ENCODE peak calls at places on chromosome 18, in five cellular contexts. One of them, this sample, is unnamed.

GRCh38 chr18:56661414-56662101 is 10.4 kb downstream of the WDR7 start:
- DNase-seq in AG04449: no peak
- DNase-seq in neural progenitor cell: no peak
- DNase-seq in stomach: no peak
- DNase-seq in uterus: no peak
- DNase-seq in this sample: no peak

GRCh38 chr18:9958861-9959399 is 45.1 kb downstream of the VAPA start:
- DNase-seq in neural progenitor cell: no peak
- DNase-seq in AG04449: no peak
- DNase-seq in stomach: no peak
- DNase-seq in uterus: no peak
- DNase-seq in this sample: no peak

GRCh38 chr18:54296017-54296416 is 26.7 kb downstream of the POLI start:
- DNase-seq in neural progenitor cell: peak
- DNase-seq in uterus: no peak
- DNase-seq in stomach: no peak
- DNase-seq in AG04449: no peak
- DNase-seq in this sample: no peak

GRCh38 chr18:23553887-23554286 is 32.4 kb downstream of the NPC1 start:
- DNase-seq in uterus: no peak
- DNase-seq in AG04449: no peak
- DNase-seq in stomach: no peak
- DNase-seq in neural progenitor cell: no peak
- DNase-seq in this sample: no peak

GRCh38 chr18:8215741-8216140 is 393.5 kb upstream of the RAB12 start:
- DNase-seq in uterus: no peak
- DNase-seq in stomach: no peak
- DNase-seq in AG04449: no peak
- DNase-seq in neural progenitor cell: no peak
- DNase-seq in this sample: no peak

GRCh38 chr18:22643731-22644130 is 226.0 kb upstream of the CTAGE1 start:
- DNase-seq in stomach: no peak
- DNase-seq in neural progenitor cell: no peak
- DNase-seq in AG04449: no peak
- DNase-seq in uterus: no peak
- DNase-seq in this sample: no peak

GRCh38 chr18:80200171-80200931 is 47.0 kb downstream of the PARD6G start:
- DNase-seq in uterus: no peak
- DNase-seq in stomach: no peak
- DNase-seq in AG04449: no peak
- DNase-seq in neural progenitor cell: peak
- DNase-seq in this sample: no peak

GRCh38 chr18:28152354-28152753 is 24.6 kb downstream of the CDH2 start:
- DNase-seq in uterus: no peak
- DNase-seq in AG04449: no peak
- DNase-seq in neural progenitor cell: no peak
- DNase-seq in stomach: no peak
- DNase-seq in this sample: no peak

GRCh38 chr18:79518683-79519128 is 123.0 kb downstream of the NFATC1 start:
- DNase-seq in stomach: no peak
- DNase-seq in uterus: no peak
- DNase-seq in AG04449: no peak
- DNase-seq in neural progenitor cell: no peak
- DNase-seq in this sample: no peak

GRCh38 chr18:21686282-21687105 is 18.1 kb downstream of the ABHD3 start:
- DNase-seq in stomach: peak
- DNase-seq in uterus: no peak
- DNase-seq in neural progenitor cell: no peak
- DNase-seq in AG04449: no peak
- DNase-seq in this sample: no peak

GRCh38 chr18:22739243-22739642 is 193.9 kb upstream of the RBBP8 start:
- DNase-seq in neural progenitor cell: no peak
- DNase-seq in stomach: no peak
- DNase-seq in AG04449: no peak
- DNase-seq in uterus: no peak
- DNase-seq in this sample: no peak

GRCh38 chr18:13629841-13630747 is 96.3 kb downstream of the FAM210A start:
- DNase-seq in stomach: no peak
- DNase-seq in neural progenitor cell: peak
- DNase-seq in AG04449: no peak
- DNase-seq in uterus: peak
- DNase-seq in this sample: no peak

GRCh38 chr18:35592298-35592697 is 10.8 kb downstream of the GALNT1 start:
- DNase-seq in neural progenitor cell: no peak
- DNase-seq in stomach: no peak
- DNase-seq in uterus: no peak
- DNase-seq in AG04449: no peak
- DNase-seq in this sample: no peak

GRCh38 chr18:10336749-10337148 is 117.7 kb upstream of the APCDD1 start:
- DNase-seq in neural progenitor cell: no peak
- DNase-seq in AG04449: no peak
- DNase-seq in stomach: no peak
- DNase-seq in uterus: no peak
- DNase-seq in this sample: no peak

GRCh38 chr18:1048048-1048447 is 143.4 kb downstream of the ADCYAP1 start:
- DNase-seq in neural progenitor cell: no peak
- DNase-seq in uterus: no peak
- DNase-seq in AG04449: no peak
- DNase-seq in stomach: no peak
- DNase-seq in this sample: no peak

GRCh38 chr18:77001041-77001440 is 131.5 kb downstream of the MBP start:
- DNase-seq in stomach: no peak
- DNase-seq in neural progenitor cell: no peak
- DNase-seq in uterus: no peak
- DNase-seq in AG04449: no peak
- DNase-seq in this sample: no peak

GRCh38 chr18:13439475-13439874 is 220.9 kb downstream of the LDLRAD4 start:
- DNase-seq in stomach: no peak
- DNase-seq in uterus: no peak
- DNase-seq in neural progenitor cell: no peak
- DNase-seq in AG04449: no peak
- DNase-seq in this sample: no peak

GRCh38 chr18:78890388-78890787 is 89.2 kb upstream of the SALL3 start:
- DNase-seq in uterus: no peak
- DNase-seq in AG04449: no peak
- DNase-seq in stomach: no peak
- DNase-seq in neural progenitor cell: no peak
- DNase-seq in this sample: no peak

GRCh38 chr18:26458526-26459232 is 89.7 kb downstream of the KCTD1 start:
- DNase-seq in AG04449: no peak
- DNase-seq in neural progenitor cell: no peak
- DNase-seq in uterus: no peak
- DNase-seq in stomach: no peak
- DNase-seq in this sample: no peak

GRCh38 chr18:1092228-1092627 is 187.6 kb downstream of the ADCYAP1 start:
- DNase-seq in uterus: no peak
- DNase-seq in neural progenitor cell: peak
- DNase-seq in AG04449: no peak
- DNase-seq in stomach: no peak
- DNase-seq in this sample: no peak

GRCh38 chr18:42931501-42931900 is 184.0 kb downstream of the RIT2 start:
- DNase-seq in neural progenitor cell: no peak
- DNase-seq in stomach: no peak
- DNase-seq in uterus: no peak
- DNase-seq in AG04449: no peak
- DNase-seq in this sample: no peak

GRCh38 chr18:6478111-6478510 is 63.4 kb upstream of the L3MBTL4 start:
- DNase-seq in AG04449: no peak
- DNase-seq in uterus: no peak
- DNase-seq in stomach: no peak
- DNase-seq in neural progenitor cell: no peak
- DNase-seq in this sample: no peak

GRCh38 chr18:8499810-8500663 is 109.2 kb upstream of the RAB12 start:
- DNase-seq in stomach: no peak
- DNase-seq in neural progenitor cell: no peak
- DNase-seq in AG04449: no peak
- DNase-seq in uterus: no peak
- DNase-seq in this sample: no peak

GRCh38 chr18:13264091-13264777 is 45.7 kb downstream of the LDLRAD4 start:
- DNase-seq in AG04449: no peak
- DNase-seq in uterus: peak
- DNase-seq in neural progenitor cell: no peak
- DNase-seq in stomach: no peak
- DNase-seq in this sample: no peak

GRCh38 chr18:10989486-10989885 is 159.9 kb downstream of the PIEZO2 start:
- DNase-seq in neural progenitor cell: no peak
- DNase-seq in stomach: no peak
- DNase-seq in AG04449: no peak
- DNase-seq in uterus: no peak
- DNase-seq in this sample: no peak

GRCh38 chr18:51762373-51762772 is 564.9 kb upstream of the MEX3C start:
- DNase-seq in neural progenitor cell: no peak
- DNase-seq in uterus: no peak
- DNase-seq in stomach: no peak
- DNase-seq in AG04449: no peak
- DNase-seq in this sample: no peak

GRCh38 chr18:70216788-70217187 is 11.3 kb upstream of the RTTN start:
- DNase-seq in neural progenitor cell: no peak
- DNase-seq in stomach: no peak
- DNase-seq in AG04449: no peak
- DNase-seq in uterus: no peak
- DNase-seq in this sample: peak

GRCh38 chr18:70221911-70222278 is 16.4 kb upstream of the RTTN start:
- DNase-seq in stomach: no peak
- DNase-seq in AG04449: no peak
- DNase-seq in uterus: no peak
- DNase-seq in neural progenitor cell: no peak
- DNase-seq in this sample: no peak

GRCh38 chr18:70219688-70220087 is 14.2 kb upstream of the RTTN start:
- DNase-seq in neural progenitor cell: no peak
- DNase-seq in stomach: no peak
- DNase-seq in AG04449: no peak
- DNase-seq in uterus: no peak
- DNase-seq in this sample: no peak

GRCh38 chr18:70221156-70221910 is 15.8 kb upstream of the RTTN start:
- DNase-seq in neural progenitor cell: peak
- DNase-seq in stomach: no peak
- DNase-seq in uterus: no peak
- DNase-seq in AG04449: no peak
- DNase-seq in this sample: no peak

GRCh38 chr18:70220628-70221027 is 15.1 kb upstream of the RTTN start:
- DNase-seq in uterus: no peak
- DNase-seq in stomach: no peak
- DNase-seq in AG04449: no peak
- DNase-seq in neural progenitor cell: no peak
- DNase-seq in this sample: no peak
- H3K4me3 ChIP-seq in uterus: no peak
- H3K4me3 ChIP-seq in stomach: no peak
- H3K4me3 ChIP-seq in AG04449: no peak
- H3K4me3 ChIP-seq in neural progenitor cell: no peak
- H3K4me3 ChIP-seq in this sample: no peak

DNA sequence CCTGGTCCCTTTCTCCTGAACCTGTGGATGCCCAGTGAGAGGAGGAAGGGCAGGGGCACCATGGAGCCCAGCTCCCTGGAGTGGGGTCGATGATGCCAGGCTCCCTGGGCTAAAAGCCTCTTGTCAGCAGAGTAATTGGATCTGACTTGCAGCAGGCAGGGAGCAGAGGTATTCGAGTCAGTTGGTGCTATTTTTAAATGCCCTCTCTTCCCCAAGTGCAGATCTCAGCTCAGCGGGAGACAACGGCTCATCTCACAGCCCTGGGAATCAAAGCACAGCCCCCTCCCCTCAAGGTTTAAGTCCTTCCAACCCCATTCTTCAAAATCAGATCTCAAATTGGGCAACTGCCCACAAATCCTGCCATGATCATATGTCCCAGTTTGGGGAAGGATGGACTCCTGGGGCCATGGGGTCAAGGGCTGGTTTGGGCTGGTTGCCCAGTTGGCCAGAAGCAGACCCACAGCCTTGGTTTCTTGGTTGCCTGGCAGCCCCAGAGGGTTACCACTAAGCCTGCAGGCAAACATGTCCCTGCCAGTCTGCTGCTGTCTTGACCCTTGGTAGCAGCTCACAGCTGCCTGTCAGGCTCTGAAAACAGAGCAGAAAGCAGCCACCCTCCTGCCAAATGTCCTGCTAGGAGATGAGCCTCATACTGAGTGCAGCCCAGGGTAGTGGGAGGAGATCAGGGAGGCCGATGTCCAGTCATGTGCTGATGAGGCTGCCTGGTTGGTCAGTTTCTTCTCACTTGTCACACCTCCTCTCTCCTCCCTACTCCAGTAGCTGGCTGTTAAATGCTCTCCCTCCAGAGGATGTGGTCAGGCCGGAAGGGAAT is 244.9 kb downstream of the LOXHD1 start:
- DNase-seq in stomach: no peak
- DNase-seq in uterus: peak
- DNase-seq in AG04449: no peak
- DNase-seq in neural progenitor cell: no peak
- DNase-seq in this sample: no peak
- H3K4me3 ChIP-seq in stomach: no peak
- H3K4me3 ChIP-seq in uterus: no peak
- H3K4me3 ChIP-seq in AG04449: no peak
- H3K4me3 ChIP-seq in neural progenitor cell: no peak
- H3K4me3 ChIP-seq in this sample: no peak

DNA sequence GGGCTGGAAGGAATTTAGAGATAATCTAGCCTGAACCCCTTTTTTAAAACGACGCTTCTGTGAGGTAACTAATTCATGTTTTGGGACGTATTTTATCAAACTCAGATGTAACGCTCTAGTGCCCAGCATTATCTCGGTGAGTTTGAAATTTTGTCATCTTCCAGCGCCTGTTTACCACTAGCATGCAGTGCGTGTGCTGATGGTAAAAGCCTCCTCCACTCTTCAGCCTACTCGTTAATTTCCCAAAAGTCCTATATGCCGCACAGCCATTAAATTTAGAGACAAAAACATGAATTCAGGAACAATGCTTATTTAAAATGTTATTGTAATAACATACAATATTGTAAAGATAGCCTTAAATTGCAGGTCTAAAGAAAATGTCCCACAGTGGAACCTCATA is 2.8 kb downstream of the ZCCHC2 start:
- DNase-seq in AG04449: no peak
- DNase-seq in neural progenitor cell: no peak
- DNase-seq in stomach: no peak
- DNase-seq in uterus: no peak
- DNase-seq in this sample: no peak
- H3K4me3 ChIP-seq in AG04449: peak
- H3K4me3 ChIP-seq in neural progenitor cell: peak
- H3K4me3 ChIP-seq in stomach: peak
- H3K4me3 ChIP-seq in uterus: peak
- H3K4me3 ChIP-seq in this sample: no peak

DNA sequence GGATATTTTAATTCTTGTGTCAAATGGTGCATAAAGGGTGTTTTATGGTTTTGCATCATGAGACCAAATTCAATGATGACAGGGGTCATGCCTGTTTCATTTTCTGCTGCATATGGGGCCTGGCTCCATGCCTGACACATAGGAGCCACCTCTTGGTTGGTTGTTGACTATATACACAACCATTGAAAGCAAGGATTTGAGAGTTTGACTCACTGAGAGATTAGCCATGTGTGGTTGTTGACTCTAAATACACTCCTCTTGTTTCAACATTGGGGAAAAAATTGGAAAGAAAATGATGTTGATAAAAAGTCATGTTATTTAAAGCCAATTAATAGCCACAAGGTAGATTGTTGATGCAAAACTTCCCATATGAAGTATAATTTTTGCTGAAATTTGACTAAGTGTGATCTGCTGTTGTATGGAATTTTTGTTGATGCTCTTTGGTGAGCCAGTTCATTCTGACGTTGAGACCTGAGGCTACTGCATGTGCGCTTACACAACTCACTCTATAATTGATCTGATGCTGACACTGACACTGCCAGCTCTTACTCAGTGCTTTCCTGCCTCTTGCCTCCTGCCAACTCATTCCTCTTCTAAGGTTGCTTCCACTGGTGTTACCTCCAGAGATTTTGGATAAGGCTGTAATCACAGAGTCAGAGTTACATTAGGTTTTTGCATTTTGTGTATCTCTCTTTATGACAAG is 446.2 kb upstream of the SLC14A2 start:
- DNase-seq in uterus: no peak
- DNase-seq in neural progenitor cell: no peak
- DNase-seq in stomach: no peak
- DNase-seq in AG04449: no peak
- DNase-seq in this sample: peak
- H3K4me3 ChIP-seq in uterus: no peak
- H3K4me3 ChIP-seq in neural progenitor cell: no peak
- H3K4me3 ChIP-seq in stomach: no peak
- H3K4me3 ChIP-seq in AG04449: no peak
- H3K4me3 ChIP-seq in this sample: no peak